ENCODE peak calls at places on chromosome 1, in eight cellular contexts. C, V, Z, P, F, X, Q and W are unnamed samples. For H3K9me3, the result is how much of the 10 kb centered on the place peaks cover.

GRCh38 chr1:100582943-100583342 is 45.0 kb downstream of the GPR88 start:
- DNase-seq in C (no peak), V (no peak), Z (no peak), P (no peak), F (no peak), X (no peak), Q (no peak), W (no peak)

GRCh38 chr1:225878282-225878681 is 3.9 kb downstream of the TMEM63A start:
- DNase-seq in C (no peak), V (no peak), Z (no peak), P (no peak), F (peak), X (no peak), Q (no peak), W (peak)

GRCh38 chr1:164598719-164599118 is 39.7 kb downstream of the PBX1 start:
- DNase-seq in C (no peak), V (no peak), Z (no peak), P (no peak), F (no peak), X (no peak), Q (no peak), W (peak)

GRCh38 chr1:212518188-212518951 is 85.7 kb downstream of the NENF start:
- DNase-seq in C (peak), V (no peak), Z (peak), P (peak), F (peak), X (peak), Q (peak), W (peak)

GRCh38 chr1:80706526-80706925 is 1094.2 kb upstream of the ADGRL2 start:
- DNase-seq in C (no peak), V (no peak), Z (no peak), P (no peak), F (no peak), X (no peak), Q (no peak), W (no peak)

GRCh38 chr1:156401175-156401574 is 32.2 kb downstream of the RHBG start:
- DNase-seq in C (no peak), V (no peak), Z (no peak), P (no peak), F (no peak), X (no peak), Q (no peak), W (no peak)

GRCh38 chr1:45018599-45019230 is 6.7 kb downstream of the UROD start:
- DNase-seq in C (peak), V (peak), Z (peak), P (no peak), F (peak), X (no peak), Q (peak), W (peak)

GRCh38 chr1:192506741-192507155 is 68.8 kb upstream of the RGS1 start:
- DNase-seq in C (no peak), V (peak), Z (peak), P (no peak), F (no peak), X (no peak), Q (no peak), W (no peak)

GRCh38 chr1:35783055-35783583 is 13.3 kb upstream of the CLSPN start:
- DNase-seq in C (no peak), V (no peak), Z (no peak), P (no peak), F (no peak), X (no peak), Q (no peak), W (no peak)

GRCh38 chr1:181662606-181663005 is 179.3 kb downstream of the CACNA1E start:
- DNase-seq in C (no peak), V (no peak), Z (no peak), P (no peak), F (no peak), X (no peak), Q (no peak), W (no peak)

GRCh38 chr1:95035536-95035935 is 37.2 kb downstream of the ALG14 start:
- DNase-seq in C (peak), V (peak), Z (no peak), P (no peak), F (no peak), X (no peak), Q (no peak), W (no peak)

GRCh38 chr1:22808186-22808845 is 97.7 kb downstream of the EPHB2 start:
- DNase-seq in C (peak), V (no peak), Z (no peak), P (no peak), F (no peak), X (no peak), Q (no peak), W (no peak)

GRCh38 chr1:78617615-78618026 is 2.6 kb upstream of the IFI44L start:
- DNase-seq in C (peak), V (peak), Z (peak), P (peak), F (no peak), X (peak), Q (peak), W (peak)

DNA sequence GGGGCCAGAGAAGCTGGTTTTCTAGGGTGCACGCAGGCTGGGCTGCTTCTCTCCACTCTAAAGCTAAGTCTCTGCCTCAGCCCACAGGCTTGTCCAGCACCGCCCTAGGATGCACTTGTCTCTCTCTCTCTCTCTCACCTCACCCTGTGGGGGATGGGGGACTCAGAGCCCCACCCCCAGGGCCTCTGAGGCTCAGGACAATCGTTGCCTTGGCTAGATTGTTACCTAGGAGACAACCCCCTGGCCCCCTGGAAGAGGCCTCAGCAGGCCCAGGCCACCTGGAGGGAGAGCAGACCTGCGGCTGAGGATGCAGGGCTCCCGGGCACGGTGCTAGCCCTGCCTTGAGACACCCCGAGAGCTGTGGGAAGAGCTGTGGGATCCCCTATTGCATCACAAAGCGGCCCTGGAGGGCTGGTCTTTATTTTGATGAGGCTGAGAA is at the start of gene ACTRT2:
- DNase-seq in C (no peak), V (no peak), Z (no peak), P (no peak), F (no peak), X (no peak), Q (no peak), W (no peak)
- H3K9me3 ChIP-seq in C (under half), V (under half), Z (under half), P (under half), F (under half), X (under half), Q (under half), W (under half)

GRCh38 chr1:93051961-93052360 is 27.1 kb upstream of the MTF2 start:
- DNase-seq in C (no peak), V (no peak), Z (no peak), P (no peak), F (no peak), X (no peak), Q (no peak), W (no peak)

GRCh38 chr1:93042134-93042821 is 36.8 kb upstream of the MTF2 start:
- DNase-seq in C (no peak), V (no peak), Z (peak), P (no peak), F (no peak), X (no peak), Q (no peak), W (peak)

GRCh38 chr1:93042822-93043557 is 36.1 kb upstream of the MTF2 start:
- DNase-seq in C (no peak), V (no peak), Z (no peak), P (no peak), F (no peak), X (no peak), Q (no peak), W (no peak)

DNA sequence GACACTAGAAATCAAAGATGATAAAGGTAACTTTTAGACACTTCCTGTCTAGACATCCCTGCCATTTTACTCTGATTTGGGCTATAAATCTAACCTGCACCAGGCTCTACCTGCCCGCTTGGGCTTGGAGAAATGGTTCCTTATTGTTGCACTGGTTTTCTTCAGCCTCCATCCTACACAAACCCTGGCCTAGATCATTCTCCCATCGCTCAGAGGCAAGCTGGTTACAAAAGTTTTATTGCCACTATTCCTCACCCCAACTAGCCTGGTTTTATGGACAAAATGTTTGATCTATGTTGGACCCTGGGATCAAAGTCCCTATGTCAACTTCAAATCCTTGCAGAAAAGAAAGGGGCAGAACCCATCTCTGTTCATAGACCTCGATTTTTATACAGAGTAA is 31.5 kb upstream of the MTF2 start:
- DNase-seq in C (no peak), V (no peak), Z (no peak), P (no peak), F (no peak), X (no peak), Q (no peak), W (peak)
- H3K9me3 ChIP-seq in C (under half), V (under half), Z (under half), P (under half), F (under half), X (under half), Q (under half), W (under half)

DNA sequence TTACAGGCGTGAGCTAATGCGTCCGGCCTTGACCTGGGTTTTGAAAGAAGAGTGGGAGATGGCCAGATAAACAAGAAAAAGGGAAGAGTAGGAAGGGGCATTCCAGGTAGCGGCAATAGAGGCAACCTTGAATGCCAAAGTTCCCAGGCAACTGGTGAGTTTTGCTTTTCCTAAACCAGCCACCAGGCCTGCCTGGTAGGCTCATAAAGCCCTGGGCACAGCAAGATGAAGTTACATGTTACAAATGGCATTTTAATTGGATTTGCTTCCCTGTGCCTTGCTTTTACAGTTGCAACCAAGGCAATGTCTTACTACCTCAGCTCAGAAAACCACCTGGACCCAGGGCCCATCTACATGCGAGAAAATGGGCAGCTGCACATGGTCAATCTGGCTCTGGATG is 5.5 kb downstream of the LRRC42 start:
- DNase-seq in C (no peak), V (no peak), Z (no peak), P (no peak), F (no peak), X (no peak), Q (no peak), W (no peak)
- H3K9me3 ChIP-seq in C (under half), V (under half), Z (under half), P (under half), F (under half), X (under half), Q (under half), W (under half)

GRCh38 chr1:239930646-239931262 is 160.9 kb upstream of the FMN2 start:
- DNase-seq in C (no peak), V (no peak), Z (no peak), P (no peak), F (no peak), X (no peak), Q (no peak), W (no peak)
- H3K9me3 ChIP-seq in C (under half), V (under half), Z (under half), P (under half), F (under half), X (under half), Q (under half), W (under half)

GRCh38 chr1:143652744-143653143 is 319.0 kb downstream of the FAM72C start:
- DNase-seq in C (no peak), V (no peak), Z (no peak), P (no peak), F (no peak), X (no peak), Q (no peak), W (no peak)
- H3K9me3 ChIP-seq in C (under half), V (under half), Z (under half), P (under half), F (under half), X (under half), Q (under half), W (under half)

DNA sequence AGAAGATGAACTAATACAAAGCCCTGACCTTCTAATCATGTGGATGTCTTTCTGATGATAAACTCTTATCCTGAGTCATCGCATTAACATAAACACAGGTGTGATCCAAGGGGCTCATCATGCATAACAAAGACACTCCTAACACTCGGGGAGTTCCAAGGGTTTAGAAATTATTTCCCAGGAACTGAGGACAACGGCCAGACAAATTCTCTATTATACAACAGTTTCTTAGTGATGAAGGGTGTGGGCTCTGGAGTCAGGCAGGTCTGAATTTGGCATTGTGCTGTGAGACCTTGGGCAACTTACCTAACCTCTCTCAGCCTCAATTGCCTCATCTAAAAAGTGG is 18.0 kb downstream of the DUSP10 start:
- DNase-seq in C (peak), V (no peak), Z (no peak), P (no peak), F (no peak), X (no peak), Q (no peak), W (no peak)
- H3K9me3 ChIP-seq in C (under half), V (under half), Z (under half), P (under half), F (under half), X (under half), Q (under half), W (under half)

GRCh38 chr1:217137210-217137871 is 414.1 kb upstream of the ESRRG start:
- DNase-seq in C (no peak), V (no peak), Z (no peak), P (peak), F (peak), X (no peak), Q (no peak), W (no peak)

GRCh38 chr1:217136895-217137205 is 413.6 kb upstream of the ESRRG start:
- DNase-seq in C (no peak), V (no peak), Z (no peak), P (peak), F (no peak), X (no peak), Q (no peak), W (no peak)

GRCh38 chr1:217139513-217139912 is 416.3 kb upstream of the ESRRG start:
- DNase-seq in C (no peak), V (no peak), Z (no peak), P (peak), F (peak), X (peak), Q (no peak), W (no peak)

GRCh38 chr1:217138839-217139466 is 415.7 kb upstream of the ESRRG start:
- DNase-seq in C (no peak), V (no peak), Z (no peak), P (peak), F (no peak), X (no peak), Q (no peak), W (no peak)

GRCh38 chr1:217138173-217138838 is 415.1 kb upstream of the ESRRG start:
- DNase-seq in C (no peak), V (no peak), Z (no peak), P (peak), F (no peak), X (no peak), Q (no peak), W (no peak)
- H3K9me3 ChIP-seq in C (under half), V (under half), Z (under half), P (under half), F (under half), X (under half), Q (under half), W (under half)

GRCh38 chr1:7440154-7440553 is 330.9 kb upstream of the VAMP3 start:
- DNase-seq in C (no peak), V (no peak), Z (no peak), P (no peak), F (no peak), X (no peak), Q (no peak), W (no peak)

GRCh38 chr1:7438921-7439655 is 332.0 kb upstream of the VAMP3 start:
- DNase-seq in C (no peak), V (no peak), Z (no peak), P (peak), F (no peak), X (no peak), Q (no peak), W (no peak)

GRCh38 chr1:7441442-7441841 is 329.7 kb upstream of the VAMP3 start:
- DNase-seq in C (no peak), V (no peak), Z (no peak), P (peak), F (no peak), X (no peak), Q (no peak), W (no peak)

GRCh38 chr1:7444362-7444761 is 326.7 kb upstream of the VAMP3 start:
- DNase-seq in C (no peak), V (no peak), Z (no peak), P (no peak), F (no peak), X (no peak), Q (no peak), W (no peak)

DNA sequence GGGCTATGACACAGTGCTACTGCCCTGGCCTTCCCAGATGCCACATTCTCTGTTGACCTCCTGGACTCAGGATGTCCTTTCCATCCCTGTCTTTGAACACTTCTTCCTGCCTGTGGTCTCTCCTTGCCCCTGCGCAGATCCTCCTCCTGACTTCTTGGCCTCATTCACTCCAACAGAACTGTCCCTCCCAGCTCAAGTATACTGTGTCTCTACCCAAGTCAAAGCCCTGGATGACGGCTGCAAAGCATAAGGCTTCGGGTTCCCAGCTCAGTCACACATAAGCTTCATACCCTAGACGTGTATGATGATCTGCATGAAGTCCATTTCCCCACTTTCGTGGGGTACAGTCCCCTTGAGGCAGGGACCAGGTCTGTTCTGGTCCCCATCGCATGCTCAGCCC is 328.2 kb upstream of the VAMP3 start:
- DNase-seq in C (no peak), V (no peak), Z (no peak), P (no peak), F (no peak), X (no peak), Q (no peak), W (no peak)
- H3K9me3 ChIP-seq in C (under half), V (under half), Z (under half), P (under half), F (under half), X (under half), Q (under half), W (under half)